ENCODE peak calls at places on chromosomes 11 and 22, in ten cellular contexts. O is GM13977, E is cardiac muscle cell, K is activated T-cell treated with anti-CD3 and anti-CD28 coated beads for 1 hour, S is GM23248, W is kidney tubule cell, Y is cardiac fibroblast, L is HCEC 1CT, H is Panc1, M is tibial artery. A is an unnamed sample.
A peak's percentile ranks its signal among the peaks of the same experiment; 100 is the strongest.

GRCh38 chr22:41501209-41501608 is 32.3 kb downstream of the ACO2 start:
- DNase-seq in Y (no peak), K (no peak), E (no peak), S (peak; percentile 30), O (peak; percentile 58), L (peak; percentile 23), W (peak; percentile 52), H (no peak), M (no peak), A (no peak)

GRCh38 chr22:47630741-47631534 is 868.5 kb downstream of the TBC1D22A start:
- DNase-seq in W (no peak), E (no peak), K (no peak), M (no peak), S (no peak), Y (no peak), L (no peak), O (no peak), H (no peak), A (peak; percentile 27)

GRCh38 chr11:119591836-119592310 is 137.1 kb downstream of the NECTIN1 start:
- DNase-seq in E (no peak), L (no peak), M (no peak), K (no peak), W (no peak), H (no peak), O (no peak), Y (no peak), S (no peak), A (no peak)

GRCh38 chr22:19576460-19577421 is 52.5 kb upstream of the CLDN5 start:
- DNase-seq in O (peak; percentile 53), E (peak; percentile 75), H (no peak), Y (peak; percentile 93), L (peak; percentile 55), K (peak; percentile 35), S (peak; percentile 87), W (peak; percentile 39), M (no peak), A (no peak)

GRCh38 chr11:122812612-122813011 is 25.7 kb upstream of the CRTAM start:
- DNase-seq in K (no peak), Y (no peak), H (no peak), O (no peak), L (no peak), E (no peak), S (no peak), W (no peak), M (no peak), A (no peak)

GRCh38 chr22:27462190-27462589 is 339.4 kb downstream of the MN1 start:
- DNase-seq in W (peak; percentile 62), M (no peak), H (no peak), O (no peak), Y (no peak), E (no peak), K (no peak), L (no peak), S (peak; percentile 66), A (no peak)

GRCh38 chr11:103661185-103661584 is 375.3 kb upstream of the DDI1 start:
- DNase-seq in E (no peak), H (no peak), L (no peak), W (no peak), S (no peak), M (no peak), O (no peak), Y (no peak), K (no peak), A (no peak)

GRCh38 chr22:41052661-41053490 is 39.5 kb upstream of the EP300 start:
- DNase-seq in M (no peak), K (no peak), O (no peak), E (peak; percentile 70), S (peak; percentile 60), H (no peak), W (peak; percentile 64), Y (peak; percentile 56), L (peak; percentile 83), A (no peak)

GRCh38 chr11:117931971-117932370 is 2.8 kb upstream of the TMPRSS13 start:
- DNase-seq in K (no peak), H (no peak), W (peak; percentile 22), L (no peak), M (no peak), E (no peak), O (peak; percentile 75), S (no peak), Y (no peak), A (no peak)

GRCh38 chr22:22047266-22047665 is 64.7 kb upstream of the TOP3B start:
- DNase-seq in H (no peak), K (no peak), E (no peak), M (no peak), L (no peak), Y (no peak), S (no peak), O (no peak), W (no peak), A (no peak)

GRCh38 chr11:115481528-115481927 is 22.7 kb downstream of the CADM1 start:
- DNase-seq in M (no peak), Y (no peak), K (no peak), L (no peak), S (no peak), H (no peak), W (no peak), O (no peak), E (no peak), A (no peak)

GRCh38 chr22:48362736-48363404 is 1464.8 kb downstream of the BRD1 start:
- DNase-seq in E (no peak), M (no peak), H (no peak), L (no peak), Y (no peak), K (no peak), O (no peak), W (no peak), S (no peak), A (no peak)

GRCh38 chr11:11171854-11172253 is 181.2 kb downstream of the CSNK2A3 start:
- DNase-seq in L (no peak), Y (no peak), O (peak; percentile 35), H (no peak), S (no peak), E (peak; percentile 3), W (no peak), M (no peak), K (no peak), A (no peak)

GRCh38 chr11:64500176-64501013 is 90.6 kb upstream of the SLC22A12 start:
- DNase-seq in M (no peak), H (no peak), W (no peak), S (peak; percentile 10), E (no peak), K (no peak), L (no peak), Y (no peak), O (no peak), A (peak; percentile 44)

GRCh38 chr11:20055312-20055711 is 105.0 kb downstream of the DBX1 start:
- DNase-seq in H (no peak), M (no peak), O (no peak), L (no peak), S (no peak), Y (no peak), K (no peak), E (no peak), W (no peak), A (no peak)

GRCh38 chr11:65899356-65900124 is 648 bp downstream of the FOSL1 start:
- DNase-seq in K (no peak), H (no peak), W (peak; percentile 92), L (peak; percentile 82), E (peak; percentile 75), Y (peak; percentile 80), O (peak; percentile 73), M (peak; percentile 63), S (peak; percentile 95), A (no peak)

A was measured in chondrocyte.